ENCODE peak calls at places on chromosomes 16 and 17, in six cellular contexts. B is choroid plexus epithelial cell, J is body of pancreas, K is neural progenitor cell, I is aorta, Q is C1 segment of cervical spinal cord. X is an unnamed sample.

GRCh38 chr16:58035356-58036170 is 10.0 kb downstream of the MMP15 start:
- DNase-seq in K (no peak), Q (no peak), J (no peak), B (no peak), I (no peak), X (no peak)

GRCh38 chr17:30599424-30600061 is 122.3 kb downstream of the GOSR1 start:
- DNase-seq in J (no peak), Q (no peak), I (no peak), B (no peak), K (no peak), X (no peak)

GRCh38 chr16:83838151-83838550 is 30.4 kb downstream of the HSBP1 start:
- DNase-seq in I (no peak), Q (no peak), K (no peak), B (no peak), J (no peak), X (no peak)

GRCh38 chr17:80339118-80339517 is 75.8 kb upstream of the ENDOV start:
- DNase-seq in Q (no peak), K (no peak), B (no peak), I (no peak), J (no peak), X (no peak)

GRCh38 chr17:31672161-31672819 is 186.8 kb downstream of the COPRS start:
- DNase-seq in J (no peak), B (no peak), Q (no peak), I (no peak), K (no peak), X (no peak)

GRCh38 chr17:38912221-38912813 is 13.1 kb upstream of the LASP1NB start:
- DNase-seq in Q (no peak), I (peak; percentile 81), K (no peak), J (peak; percentile 91), B (peak; percentile 53), X (no peak)

GRCh38 chr17:17269926-17270773 is 10.9 kb downstream of the COPS3 start:
- DNase-seq in I (no peak), J (no peak), Q (no peak), B (peak; percentile 11), K (peak; percentile 13), X (no peak)

GRCh38 chr17:59366773-59367656 is 35.6 kb downstream of the YPEL2 start:
- DNase-seq in I (no peak), B (peak; percentile 82), K (no peak), Q (no peak), J (peak; percentile 97), X (peak; percentile 12)

GRCh38 chr17:80122026-80122575 is 20.7 kb downstream of the GAA start:
- DNase-seq in B (no peak), Q (no peak), K (no peak), J (no peak), I (no peak), X (no peak)